ENCODE peak calls at places on chromosomes 13 and 19, in eight cellular contexts. Y, E, G, B, M, H, D and Z are unnamed samples.

GRCh38 chr19:11233073-11233472 is 6.3 kb upstream of the ANGPTL8 start:
- DNase-seq in Y (no peak), E (no peak), G (no peak), B (no peak), M (no peak), H (no peak), D (no peak), Z (no peak)

GRCh38 chr19:4343056-4343844 is at the start of gene MPND:
- DNase-seq in Y (peak; percentile 86), E (peak; percentile 95), G (peak; percentile 87), B (peak; percentile 93), M (peak; percentile 97), H (peak; percentile 86), D (peak; percentile 92), Z (peak; percentile 94)

GRCh38 chr19:46147791-46148288 is at the start of gene IGFL2:
- DNase-seq in Y (no peak), E (no peak), G (peak; percentile 80), B (no peak), M (no peak), H (peak; percentile 14), D (no peak), Z (no peak)

GRCh38 chr19:55383789-55384575 is at the start of gene TMEM238:
- DNase-seq in Y (peak; percentile 78), E (peak; percentile 76), G (peak; percentile 68), B (no peak), M (peak; percentile 90), H (peak; percentile 75), D (peak; percentile 70), Z (peak; percentile 39)

GRCh38 chr13:48318714-48319457 is 15.3 kb downstream of the RB1 start:
- DNase-seq in Y (no peak), E (peak; percentile 47), G (no peak), B (no peak), M (peak; percentile 71), H (peak; percentile 20), D (peak; percentile 22), Z (peak; percentile 24)

GRCh38 chr19:8161135-8161646 is 11.8 kb upstream of the FBN3 start:
- DNase-seq in Y (peak; percentile 75), E (no peak), G (peak; percentile 27), B (no peak), M (no peak), H (peak; percentile 13), D (no peak), Z (no peak)

GRCh38 chr13:62040806-62041205 is 625.2 kb upstream of the PCDH20 start:
- DNase-seq in Y (no peak), E (no peak), G (no peak), B (no peak), M (no peak), H (no peak), D (no peak), Z (no peak)

GRCh38 chr19:48608798-48609263 is 2.3 kb downstream of the SPACA4 start:
- DNase-seq in Y (peak; percentile 68), E (peak; percentile 45), G (no peak), B (no peak), M (no peak), H (peak; percentile 52), D (no peak), Z (no peak)

GRCh38 chr13:107020393-107020792 is 452.5 kb upstream of the ARGLU1 start:
- DNase-seq in Y (peak; percentile 56), E (no peak), G (peak; percentile 7), B (no peak), M (no peak), H (no peak), D (no peak), Z (no peak)

GRCh38 chr19:17471410-17472125 is 1.2 kb downstream of the SLC27A1 start:
- DNase-seq in Y (no peak), E (no peak), G (no peak), B (no peak), M (no peak), H (no peak), D (no peak), Z (no peak)

GRCh38 chr19:10593820-10594637 is 6.9 kb upstream of the AP1M2 start:
- DNase-seq in Y (no peak), E (peak; percentile 72), G (no peak), B (peak; percentile 59), M (peak; percentile 69), H (no peak), D (no peak), Z (no peak)

GRCh38 chr13:76822691-76823267 is 63.4 kb downstream of the KCTD12 start:
- DNase-seq in Y (peak; percentile 42), E (no peak), G (peak; percentile 46), B (no peak), M (no peak), H (peak; percentile 74), D (no peak), Z (no peak)

GRCh38 chr19:57406516-57407123 is 4.3 kb upstream of the ZNF17 start:
- DNase-seq in Y (peak; percentile 84), E (no peak), G (peak; percentile 58), B (no peak), M (peak; percentile 77), H (peak; percentile 69), D (peak; percentile 47), Z (peak; percentile 56)

GRCh38 chr13:67267136-67267535 is 37.0 kb upstream of the PCDH9 start:
- DNase-seq in Y (no peak), E (no peak), G (no peak), B (no peak), M (no peak), H (peak; percentile 27), D (no peak), Z (no peak)

GRCh38 chr13:113533441-113533840 is 42.9 kb upstream of the DCUN1D2 start:
- DNase-seq in Y (peak; percentile 42), E (peak; percentile 24), G (no peak), B (no peak), M (peak; percentile 38), H (no peak), D (no peak), Z (no peak)
- H3K4me1 ChIP-seq in Y (peaks cover 3% of the 10 kb centered on the region), E (peaks cover 2% of the 10 kb centered on the region), G (peaks cover 15% of the 10 kb centered on the region), B (peaks cover 4% of the 10 kb centered on the region), M (peaks cover under 1% of the 10 kb centered on the region), H (peaks cover 27% of the 10 kb centered on the region), D (no peaks in the 10 kb centered on the region), Z (peaks cover 12% of the 10 kb centered on the region)

GRCh38 chr19:29277107-29277506 is 64.2 kb upstream of the UQCRFS1 start:
- DNase-seq in Y (peak; percentile 89), E (no peak), G (no peak), B (no peak), M (peak; percentile 31), H (peak; percentile 8), D (no peak), Z (no peak)
- H3K4me1 ChIP-seq in Y (no peaks in the 10 kb centered on the region), E (no peaks in the 10 kb centered on the region), G (no peaks in the 10 kb centered on the region), B (no peaks in the 10 kb centered on the region), M (no peaks in the 10 kb centered on the region), H (no peaks in the 10 kb centered on the region), D (no peaks in the 10 kb centered on the region), Z (no peaks in the 10 kb centered on the region)

DNA sequence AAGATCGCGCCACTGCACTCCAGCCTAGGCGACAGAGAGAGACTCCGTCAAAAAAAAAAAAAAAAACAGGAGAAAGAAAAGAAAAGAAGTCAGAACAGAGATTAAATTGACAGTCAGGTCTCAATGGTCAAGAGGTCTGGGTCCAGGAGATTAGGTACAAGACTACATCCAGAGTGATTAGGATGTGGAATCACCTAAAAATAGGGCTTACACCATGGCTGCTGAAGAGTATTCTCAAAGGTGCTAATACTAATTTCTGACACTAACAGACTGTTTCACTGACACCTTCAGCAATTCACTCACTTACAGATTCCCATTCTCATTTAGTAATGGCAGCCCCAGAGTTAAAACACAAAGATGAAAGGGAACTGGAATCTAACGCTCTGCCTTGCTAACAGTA is 91.7 kb downstream of the TBC1D4 start:
- DNase-seq in Y (no peak), E (no peak), G (no peak), B (no peak), M (no peak), H (no peak), D (no peak), Z (no peak)
- H3K4me1 ChIP-seq in Y (no peaks in the 10 kb centered on the region), E (peaks cover 6% of the 10 kb centered on the region), G (no peaks in the 10 kb centered on the region), B (peaks cover 10% of the 10 kb centered on the region), M (no peaks in the 10 kb centered on the region), H (peaks cover 31% of the 10 kb centered on the region), D (peaks cover 7% of the 10 kb centered on the region), Z (peaks cover 41% of the 10 kb centered on the region)

GRCh38 chr19:6248856-6249255 is 30.9 kb downstream of the MLLT1 start:
- DNase-seq in Y (no peak), E (no peak), G (no peak), B (no peak), M (no peak), H (no peak), D (no peak), Z (no peak)

GRCh38 chr19:6249296-6249695 is 30.5 kb downstream of the MLLT1 start:
- DNase-seq in Y (no peak), E (peak; percentile 50), G (no peak), B (no peak), M (no peak), H (peak; percentile 35), D (no peak), Z (no peak)

GRCh38 chr19:6250024-6250605 is 29.7 kb downstream of the MLLT1 start:
- DNase-seq in Y (no peak), E (no peak), G (peak; percentile 19), B (no peak), M (no peak), H (peak; percentile 44), D (no peak), Z (no peak)

GRCh38 chr19:6247007-6247288 is 32.8 kb downstream of the MLLT1 start:
- DNase-seq in Y (no peak), E (no peak), G (no peak), B (no peak), M (no peak), H (no peak), D (no peak), Z (no peak)

DNA sequence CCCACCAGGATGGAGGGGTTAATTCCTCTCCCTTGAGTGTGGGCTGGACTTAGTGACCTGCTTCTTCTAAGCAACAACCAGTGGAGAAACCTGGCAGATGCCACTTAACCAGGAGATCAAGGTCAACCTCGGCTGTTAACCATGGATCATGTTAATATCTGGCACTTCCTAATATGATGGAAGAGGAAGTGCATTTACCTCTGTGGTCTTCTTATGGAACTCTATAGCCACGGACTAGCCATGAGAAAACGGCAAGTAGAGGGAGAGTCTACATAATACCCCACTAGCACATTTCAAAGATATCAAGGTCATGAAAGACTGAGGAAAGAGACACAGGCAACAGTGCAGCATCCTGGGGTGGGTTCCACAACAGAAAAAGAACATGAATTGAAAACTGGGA is 31.4 kb downstream of the MLLT1 start:
- DNase-seq in Y (no peak), E (no peak), G (no peak), B (no peak), M (no peak), H (no peak), D (no peak), Z (no peak)
- H3K4me1 ChIP-seq in Y (no peaks in the 10 kb centered on the region), E (peaks cover 14% of the 10 kb centered on the region), G (no peaks in the 10 kb centered on the region), B (peaks cover 27% of the 10 kb centered on the region), M (peaks cover 17% of the 10 kb centered on the region), H (peaks cover 10% of the 10 kb centered on the region), D (peaks cover 3% of the 10 kb centered on the region), Z (peaks cover 41% of the 10 kb centered on the region)

GRCh38 chr13:113398963-113399754 is 35.2 kb upstream of the GRTP1 start:
- DNase-seq in Y (peak; percentile 56), E (no peak), G (no peak), B (no peak), M (peak; percentile 62), H (no peak), D (no peak), Z (no peak)
- H3K4me1 ChIP-seq in Y (peaks cover 3% of the 10 kb centered on the region), E (no peaks in the 10 kb centered on the region), G (peaks cover 2% of the 10 kb centered on the region), B (peaks cover 39% of the 10 kb centered on the region), M (no peaks in the 10 kb centered on the region), H (peaks cover 44% of the 10 kb centered on the region), D (no peaks in the 10 kb centered on the region), Z (peaks cover 64% of the 10 kb centered on the region)

GRCh38 chr13:75432811-75433244 is 49.1 kb downstream of the TBC1D4 start:
- DNase-seq in Y (no peak), E (no peak), G (no peak), B (no peak), M (no peak), H (no peak), D (no peak), Z (no peak)
- H3K4me1 ChIP-seq in Y (no peaks in the 10 kb centered on the region), E (peaks cover 8% of the 10 kb centered on the region), G (no peaks in the 10 kb centered on the region), B (peaks cover 15% of the 10 kb centered on the region), M (peaks cover 4% of the 10 kb centered on the region), H (peaks cover 12% of the 10 kb centered on the region), D (peaks cover 22% of the 10 kb centered on the region), Z (peaks cover 40% of the 10 kb centered on the region)

GRCh38 chr19:43779147-43779819 is 1.5 kb downstream of the KCNN4 start:
- DNase-seq in Y (no peak), E (no peak), G (peak; percentile 51), B (no peak), M (peak; percentile 74), H (no peak), D (no peak), Z (no peak)
- H3K4me1 ChIP-seq in Y (no peaks in the 10 kb centered on the region), E (peaks cover 5% of the 10 kb centered on the region), G (peaks cover 62% of the 10 kb centered on the region), B (peaks cover 11% of the 10 kb centered on the region), M (peaks cover 29% of the 10 kb centered on the region), H (peaks cover 4% of the 10 kb centered on the region), D (peaks cover 5% of the 10 kb centered on the region), Z (no peaks in the 10 kb centered on the region)